ENCODE peak calls at places on chromosomes 16 and 17, in nine cellular contexts. J is bronchial epithelial cell, Y is ecto neural progenitor cell, T is left cardiac atrium, U is body of pancreas, P is activated T-helper 1 cell treated with Interleukin-2 at 50 U/mL for 16 hours, K is WTC11, S is mammary epithelial cell, B is occipital lobe. F is an unnamed sample.

GRCh38 chr16:68399456-68399855 is 48.9 kb downstream of the SMPD3 start:
- DNase-seq in T (no peak), P (no peak), B (no peak), S (no peak), U (no peak), Y (no peak), J (no peak), K (no peak), F (no peak)

GRCh38 chr17:80586464-80587228 is 42.0 kb downstream of the RPTOR start:
- DNase-seq in B (no peak), J (no peak), U (peak; percentile 57), S (no peak), Y (peak; percentile 38), T (no peak), P (no peak), K (no peak), F (no peak)

GRCh38 chr17:82424863-82425159 is 6.4 kb upstream of the OGFOD3 start:
- DNase-seq in T (no peak), S (no peak), Y (no peak), B (no peak), P (no peak), U (no peak), K (no peak), J (no peak), F (no peak)

GRCh38 chr16:86398622-86399021 is 111.7 kb upstream of the FOXF1 start:
- DNase-seq in K (no peak), J (no peak), Y (no peak), P (no peak), T (no peak), U (no peak), S (no peak), B (no peak), F (no peak)

GRCh38 chr16:83744521-83744981 is 63.2 kb upstream of the HSBP1 start:
- DNase-seq in U (peak; percentile 69), B (peak; percentile 13), Y (peak; percentile 59), J (peak; percentile 7), P (no peak), K (no peak), S (peak; percentile 14), T (peak; percentile 50), F (peak; percentile 23)

GRCh38 chr17:16428098-16428882 is 12.9 kb downstream of the TRPV2 start:
- DNase-seq in J (peak; percentile 39), B (no peak), Y (peak; percentile 78), U (peak; percentile 71), P (no peak), T (no peak), K (peak; percentile 74), S (no peak), F (no peak)

GRCh38 chr17:57112994-57113393 is 27.9 kb downstream of the AKAP1 start:
- DNase-seq in J (no peak), T (no peak), P (no peak), U (no peak), K (no peak), S (no peak), B (no peak), Y (no peak), F (no peak)

GRCh38 chr17:43528319-43528987 is 17.7 kb downstream of the ETV4 start:
- DNase-seq in T (peak; percentile 64), U (peak; percentile 68), S (no peak), B (no peak), Y (no peak), J (no peak), P (no peak), K (no peak), F (no peak)

GRCh38 chr16:82631701-82632685 is 5.2 kb downstream of the CDH13 start:
- DNase-seq in U (no peak), S (peak; percentile 53), J (peak; percentile 78), B (no peak), T (no peak), K (peak; percentile 23), P (no peak), Y (no peak), F (no peak)

GRCh38 chr17:79651266-79651665 is 40.4 kb upstream of the RBFOX3 start:
- DNase-seq in T (no peak), S (no peak), Y (no peak), U (no peak), K (no peak), J (no peak), P (no peak), B (no peak), F (no peak)

GRCh38 chr16:56947604-56947995 is 14.2 kb upstream of the CETP start:
- DNase-seq in P (no peak), J (no peak), B (no peak), T (no peak), Y (no peak), S (no peak), U (no peak), K (no peak), F (no peak)

GRCh38 chr16:84836234-84836647 is 16.5 kb downstream of the CRISPLD2 start:
- DNase-seq in P (no peak), J (peak; percentile 76), Y (no peak), K (peak; percentile 60), B (no peak), T (peak; percentile 86), U (peak; percentile 67), S (peak; percentile 94), F (no peak)

GRCh38 chr17:17313350-17313991 is 10.3 kb downstream of the NT5M start:
- DNase-seq in P (peak; percentile 59), Y (peak; percentile 56), K (peak; percentile 79), S (peak; percentile 45), J (peak; percentile 57), B (no peak), T (no peak), U (peak; percentile 72), F (peak; percentile 38)

GRCh38 chr17:47969975-47970724 is 763 bp upstream of the CDK5RAP3 start:
- DNase-seq in B (no peak), P (no peak), T (no peak), S (no peak), K (no peak), U (no peak), Y (no peak), J (no peak), F (no peak)

GRCh38 chr16:12398029-12398735 is 405.5 kb downstream of the CPPED1 start:
- DNase-seq in K (no peak), U (no peak), T (no peak), P (no peak), J (no peak), Y (no peak), S (no peak), B (no peak), F (no peak)

GRCh38 chr16:73572135-73572534 is 524.2 kb upstream of the ZFHX3 start:
- DNase-seq in U (peak; percentile 28), S (no peak), T (no peak), K (peak; percentile 25), J (no peak), Y (peak; percentile 55), P (no peak), B (peak; percentile 1), F (no peak)